ENCODE peak calls at places on chromosomes 3 and 15, in six cellular contexts. W, I, J, O, U and X are unnamed samples.

GRCh38 chr3:111667621-111668239 is 72.6 kb upstream of the ZBED2 start:
- DNase-seq in W (peak), I (no peak), J (no peak), O (peak), U (peak), X (no peak)

GRCh38 chr15:58146734-58147133 is 8.6 kb downstream of the AQP9 start:
- DNase-seq in W (no peak), I (no peak), J (peak), O (peak), U (no peak), X (no peak)

GRCh38 chr3:137709011-137709601 is 55.0 kb upstream of the SOX14 start:
- DNase-seq in W (no peak), I (no peak), J (peak), O (peak), U (peak), X (no peak)

GRCh38 chr3:183378008-183378407 is 50.4 kb downstream of the MCF2L2 start:
- DNase-seq in W (no peak), I (no peak), J (peak), O (no peak), U (no peak), X (no peak)

GRCh38 chr3:139128803-139129202 is 84.1 kb upstream of the PRR23C start:
- DNase-seq in W (no peak), I (no peak), J (no peak), O (peak), U (no peak), X (no peak)

GRCh38 chr15:34621675-34622074 is 38.2 kb upstream of the GOLGA8B start:
- DNase-seq in W (no peak), I (no peak), J (peak), O (no peak), U (no peak), X (no peak)

GRCh38 chr3:179853176-179853575 is 183.6 kb downstream of the PEX5L start:
- DNase-seq in W (no peak), I (no peak), J (no peak), O (peak), U (peak), X (no peak)

GRCh38 chr3:56748663-56749231 is 53.0 kb downstream of the ARHGEF3 start:
- DNase-seq in W (no peak), I (no peak), J (no peak), O (no peak), U (no peak), X (no peak)

GRCh38 chr15:49688135-49688790 is 67.4 kb downstream of the DTWD1 start:
- DNase-seq in W (no peak), I (no peak), J (no peak), O (no peak), U (no peak), X (no peak)

GRCh38 chr15:61916104-61916503 is 144.1 kb downstream of the VPS13C start:
- DNase-seq in W (no peak), I (no peak), J (no peak), O (no peak), U (no peak), X (no peak)

GRCh38 chr3:15007681-15008141 is 57.4 kb downstream of the MRPS25 start:
- DNase-seq in W (no peak), I (no peak), J (peak), O (no peak), U (no peak), X (peak)

GRCh38 chr3:39327746-39328349 is 1.7 kb upstream of the CCR8 start:
- DNase-seq in W (no peak), I (no peak), J (no peak), O (no peak), U (peak), X (no peak)

GRCh38 chr15:29480278-29480677 is 210.7 kb upstream of the NSMCE3 start:
- DNase-seq in W (no peak), I (no peak), J (no peak), O (no peak), U (peak), X (no peak)

GRCh38 chr3:45765286-45765851 is 31.0 kb downstream of the SLC6A20 start:
- DNase-seq in W (no peak), I (no peak), J (no peak), O (no peak), U (no peak), X (no peak)

GRCh38 chr3:9878700-9879099 is 1.4 kb downstream of the CIDEC start:
- DNase-seq in W (peak), I (no peak), J (peak), O (no peak), U (no peak), X (no peak)

GRCh38 chr3:151226088-151226563 is 23.1 kb upstream of the GPR171 start:
- DNase-seq in W (no peak), I (no peak), J (peak), O (no peak), U (no peak), X (no peak)

GRCh38 chr3:145807990-145808389 is 353.0 kb downstream of the PLOD2 start:
- DNase-seq in W (no peak), I (no peak), J (peak), O (peak), U (no peak), X (no peak)

GRCh38 chr3:123198352-123198751 is 3.4 kb upstream of the SEC22A start:
- DNase-seq in W (no peak), I (no peak), J (no peak), O (no peak), U (no peak), X (no peak)

GRCh38 chr3:123193448-123194101 is 8.2 kb upstream of the SEC22A start:
- DNase-seq in W (no peak), I (no peak), J (no peak), O (no peak), U (no peak), X (no peak)

GRCh38 chr3:123194552-123194951 is 7.2 kb upstream of the SEC22A start:
- DNase-seq in W (peak), I (peak), J (no peak), O (no peak), U (no peak), X (no peak)
- TF ChIP-seq CTCF in W (peak), I (peak), J (peak), O (peak), U (no peak), X (peak)

DNA sequence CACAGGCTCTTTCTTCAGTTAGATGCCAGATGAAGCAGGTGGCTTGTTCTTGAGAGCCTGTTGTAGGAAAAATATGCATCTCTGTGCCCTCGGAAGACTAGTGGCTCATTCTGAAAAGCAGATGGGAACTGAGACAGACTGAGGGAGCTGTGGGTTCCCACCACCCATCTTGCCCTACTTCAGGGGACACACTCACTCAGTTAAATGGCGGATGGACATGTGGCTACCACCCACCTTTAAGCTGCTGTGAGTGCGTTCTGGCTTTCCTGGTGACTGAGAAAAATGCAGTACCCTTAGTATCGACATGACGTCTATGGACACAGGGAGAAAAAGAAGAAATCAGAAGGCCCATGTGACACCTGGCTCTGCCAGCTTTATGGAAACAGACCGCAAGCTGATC is 50.3 kb downstream of the RARB start:
- DNase-seq in W (no peak), I (no peak), J (no peak), O (no peak), U (no peak), X (no peak)
- TF ChIP-seq CTCF in W (no peak), I (no peak), J (no peak), O (no peak), U (no peak), X (no peak)

GRCh38 chr15:83205725-83206324 is 1.8 kb downstream of the HDGFL3 start:
- DNase-seq in W (no peak), I (no peak), J (peak), O (no peak), U (no peak), X (no peak)

GRCh38 chr15:83208357-83208661 is 686 bp upstream of the HDGFL3 start:
- DNase-seq in W (peak), I (no peak), J (peak), O (no peak), U (no peak), X (no peak)

GRCh38 chr15:83207622-83208356 is at the start of gene HDGFL3:
- DNase-seq in W (peak), I (peak), J (peak), O (peak), U (peak), X (peak)

GRCh38 chr15:83206387-83206970 is 1.1 kb downstream of the HDGFL3 start:
- DNase-seq in W (no peak), I (peak), J (peak), O (no peak), U (no peak), X (no peak)

DNA sequence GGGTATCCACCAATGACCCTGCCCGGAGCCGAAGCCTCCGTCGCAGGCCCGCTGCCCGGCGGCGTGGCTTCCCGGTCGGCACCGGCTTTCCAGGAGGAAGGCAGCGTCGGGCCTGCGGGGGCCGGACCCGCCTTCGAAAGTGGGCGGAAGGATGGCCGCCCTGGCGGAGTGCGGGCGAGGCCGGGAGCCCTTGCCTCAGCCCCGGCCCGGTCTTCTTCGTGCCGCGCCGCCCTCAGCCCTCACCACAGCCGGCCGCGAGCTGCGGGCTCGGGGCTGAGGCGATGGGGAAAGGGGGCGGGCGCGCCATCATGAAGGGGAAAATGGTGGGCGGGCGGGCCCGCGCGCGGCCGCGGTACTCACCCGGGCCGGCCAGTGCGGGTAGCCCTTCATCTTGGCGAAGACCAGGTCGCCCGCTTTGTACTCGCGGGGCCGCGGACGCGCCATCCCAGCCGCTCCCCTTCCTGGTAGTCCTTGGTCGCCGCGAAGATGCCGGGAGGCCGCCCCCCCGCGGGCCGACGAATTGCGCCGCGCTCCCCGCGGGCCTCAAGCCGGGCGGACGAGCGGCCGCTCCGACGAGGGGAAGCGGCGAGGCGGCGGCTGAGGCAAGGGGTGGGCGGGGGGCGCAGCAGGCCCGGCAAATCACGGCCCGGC is 527 bp downstream of the HDGFL3 start:
- DNase-seq in W (peak), I (peak), J (peak), O (no peak), U (peak), X (peak)
- TF ChIP-seq CTCF in W (no peak), I (no peak), J (no peak), O (no peak), U (no peak), X (no peak)

GRCh38 chr15:69213786-69214185 is 53.4 kb downstream of the GLCE start:
- DNase-seq in W (no peak), I (no peak), J (no peak), O (no peak), U (no peak), X (no peak)
- TF ChIP-seq CTCF in W (no peak), I (peak), J (peak), O (peak), U (no peak), X (no peak)

DNA sequence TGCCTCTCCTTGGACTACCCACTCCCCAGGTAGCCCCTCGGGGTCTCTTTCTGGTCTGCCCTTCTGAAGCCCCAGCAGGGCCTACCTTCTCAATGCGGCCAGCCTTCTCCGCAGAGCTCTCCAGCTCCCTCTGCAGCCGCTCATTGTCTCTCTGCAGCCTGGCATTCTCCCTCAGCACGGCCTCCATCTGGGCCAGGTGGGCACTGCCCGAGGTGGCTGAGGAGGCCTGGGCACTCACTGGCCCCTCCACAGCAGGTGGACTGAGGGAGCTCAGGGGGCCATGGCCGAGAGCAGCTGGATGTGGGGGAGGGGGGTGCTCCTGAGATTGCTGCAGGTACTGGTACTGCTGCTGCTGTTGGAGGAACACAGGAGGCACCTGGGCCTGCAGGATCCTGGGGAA is 6.8 kb downstream of the AMOTL2 start:
- DNase-seq in W (no peak), I (no peak), J (no peak), O (no peak), U (no peak), X (no peak)
- TF ChIP-seq CTCF in W (no peak), I (no peak), J (no peak), O (no peak), U (no peak), X (no peak)

GRCh38 chr3:28791713-28792255 is 443.2 kb upstream of the AZI2 start:
- DNase-seq in W (no peak), I (peak), J (no peak), O (no peak), U (no peak), X (no peak)

GRCh38 chr3:28792604-28793003 is 444.0 kb upstream of the AZI2 start:
- DNase-seq in W (no peak), I (no peak), J (no peak), O (no peak), U (no peak), X (no peak)

GRCh38 chr3:28786446-28786845 is 437.8 kb upstream of the AZI2 start:
- DNase-seq in W (no peak), I (no peak), J (no peak), O (no peak), U (no peak), X (no peak)

GRCh38 chr3:28788571-28788970 is 439.9 kb upstream of the AZI2 start:
- DNase-seq in W (no peak), I (no peak), J (peak), O (no peak), U (no peak), X (peak)
- TF ChIP-seq CTCF in W (no peak), I (no peak), J (no peak), O (no peak), U (no peak), X (no peak)

DNA sequence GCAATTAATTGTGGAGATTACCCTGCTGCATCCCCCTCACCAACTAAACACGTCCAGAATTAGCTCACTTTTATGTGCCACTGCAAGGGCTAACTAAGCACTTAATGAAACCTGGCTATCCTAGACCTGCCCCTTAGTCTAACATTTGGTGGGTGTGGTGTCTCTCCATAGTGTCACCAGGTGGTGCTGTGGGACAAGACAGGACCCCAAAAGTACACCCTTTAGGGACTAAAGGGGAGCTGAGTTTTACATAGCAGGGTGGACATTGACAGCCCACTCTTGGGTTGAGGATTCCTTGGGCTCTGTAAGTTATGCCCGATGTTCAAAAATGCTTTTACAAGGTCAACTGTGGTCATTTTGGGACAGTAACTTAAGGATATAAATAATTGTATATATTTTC is 5.7 kb downstream of the DUT start:
- DNase-seq in W (no peak), I (peak), J (peak), O (peak), U (no peak), X (no peak)
- TF ChIP-seq CTCF in W (no peak), I (peak), J (peak), O (peak), U (peak), X (no peak)